ENCODE peak calls at places on chromosomes 4 and X, in seven cellular contexts. O is BJ; S is body of pancreas; M is activated gamma-delta T cell; W is myocyte; F is activated CD4-positive, alpha-beta T cell treated with anti-CD3 and anti-CD28 coated beads, Interleukin-2, amount 50 U/mL, for 1 hour; V is T-helper 22 cell. J is an unnamed sample.

GRCh38 chr4:19729873-19730735 is 521.6 kb upstream of the SLIT2 start:
- DNase-seq in W (peak), M (no peak), O (no peak), F (no peak), S (no peak), V (no peak), J (no peak)

GRCh38 chrX:13658602-13659001 is 5.7 kb downstream of the TCEANC start:
- DNase-seq in M (no peak), S (no peak), V (no peak), W (peak), F (no peak), O (no peak), J (no peak)

GRCh38 chrX:48472225-48472624 is 2.2 kb upstream of the SLC38A5 start:
- DNase-seq in S (peak), W (no peak), F (no peak), O (no peak), V (no peak), M (no peak), J (no peak)

GRCh38 chr4:7411491-7411890 is 23.2 kb downstream of the PSAPL1 start:
- DNase-seq in O (no peak), F (no peak), M (no peak), S (no peak), V (no peak), W (no peak), J (no peak)

GRCh38 chrX:120768254-120768653 is 107.4 kb downstream of the CT47B1 start:
- DNase-seq in S (no peak), F (no peak), M (no peak), W (no peak), O (no peak), V (no peak), J (no peak)

GRCh38 chr4:2798399-2799301 is 5.8 kb downstream of the SH3BP2 start:
- DNase-seq in M (no peak), O (no peak), S (peak), W (no peak), F (no peak), V (peak), J (no peak)

GRCh38 chrX:78357342-78358055 is 30.1 kb upstream of the CYSLTR1 start:
- DNase-seq in W (no peak), O (no peak), M (no peak), V (no peak), S (no peak), F (no peak), J (no peak)

GRCh38 chrX:131366387-131366786 is 77.3 kb upstream of the IGSF1 start:
- DNase-seq in W (no peak), S (no peak), F (no peak), V (no peak), O (no peak), M (no peak), J (no peak)

GRCh38 chrX:123121241-123121640 is 62.8 kb upstream of the GRIA3 start:
- DNase-seq in M (no peak), W (no peak), V (no peak), F (no peak), S (no peak), O (no peak), J (no peak)

GRCh38 chr4:148834804-148835598 is 392.8 kb upstream of the NR3C2 start:
- DNase-seq in O (peak), S (no peak), F (no peak), W (no peak), M (no peak), V (no peak), J (peak)

GRCh38 chr4:25531272-25531671 is 124.4 kb upstream of the SLC34A2 start:
- DNase-seq in O (no peak), M (no peak), F (no peak), S (no peak), V (no peak), W (no peak), J (no peak)

GRCh38 chrX:124289443-124289842 is 43.0 kb upstream of the TEX13D start:
- DNase-seq in O (no peak), F (no peak), S (no peak), V (no peak), W (no peak), M (no peak), J (no peak)

GRCh38 chr4:40180356-40180755 is 16.5 kb upstream of the RHOH start:
- DNase-seq in V (no peak), M (no peak), O (peak), W (peak), F (no peak), S (no peak), J (peak)

J was measured in kidney epithelial cell.